ENCODE peak calls at places on chromosomes 12 and 14, in six cellular contexts. One of them, this sample, is unnamed.
A peak's percentile ranks its signal among the peaks of the same experiment; 100 is the strongest.

GRCh38 chr12:55188974-55189556 is 31.8 kb upstream of the OR10A7 start:
- DNase-seq in H9: no peak
- DNase-seq in cardiac muscle cell: peak; percentile 87
- DNase-seq in tibial nerve: no peak
- DNase-seq in fibroblast of lung: peak; percentile 62
- DNase-seq in PC-3: peak; percentile 89
- DNase-seq in this sample: no peak

GRCh38 chr12:50984899-50985298 is 32.6 kb downstream of the HIGD1C start:
- DNase-seq in H9: no peak
- DNase-seq in cardiac muscle cell: peak; percentile 22
- DNase-seq in tibial nerve: no peak
- DNase-seq in fibroblast of lung: peak; percentile 43
- DNase-seq in PC-3: no peak
- DNase-seq in this sample: no peak

GRCh38 chr12:53543539-53543938 is 36.3 kb upstream of the NPFF start:
- DNase-seq in PC-3: peak; percentile 69
- DNase-seq in fibroblast of lung: peak; percentile 68
- DNase-seq in H9: peak; percentile 73
- DNase-seq in cardiac muscle cell: peak; percentile 84
- DNase-seq in tibial nerve: peak; percentile 31
- DNase-seq in this sample: peak; percentile 16

GRCh38 chr14:91299483-91300115 is 55.1 kb upstream of the GPR68 start:
- DNase-seq in cardiac muscle cell: no peak
- DNase-seq in fibroblast of lung: peak; percentile 12
- DNase-seq in PC-3: peak; percentile 53
- DNase-seq in H9: no peak
- DNase-seq in tibial nerve: no peak
- DNase-seq in this sample: no peak

GRCh38 chr12:107775093-107775721 is 703 bp downstream of the ASCL4 start:
- DNase-seq in tibial nerve: no peak
- DNase-seq in PC-3: no peak
- DNase-seq in fibroblast of lung: no peak
- DNase-seq in H9: peak; percentile 91
- DNase-seq in cardiac muscle cell: no peak
- DNase-seq in this sample: no peak

GRCh38 chr12:89299417-89299816 is 52.9 kb downstream of the DUSP6 start:
- DNase-seq in H9: no peak
- DNase-seq in cardiac muscle cell: no peak
- DNase-seq in tibial nerve: no peak
- DNase-seq in fibroblast of lung: no peak
- DNase-seq in PC-3: no peak
- DNase-seq in this sample: no peak

GRCh38 chr12:16424531-16424930 is 77.1 kb downstream of the MGST1 start:
- DNase-seq in PC-3: no peak
- DNase-seq in tibial nerve: no peak
- DNase-seq in cardiac muscle cell: no peak
- DNase-seq in fibroblast of lung: no peak
- DNase-seq in H9: no peak
- DNase-seq in this sample: no peak

GRCh38 chr12:19239616-19240234 is 110.2 kb downstream of the PLEKHA5 start:
- DNase-seq in fibroblast of lung: peak; percentile 83
- DNase-seq in cardiac muscle cell: peak; percentile 74
- DNase-seq in PC-3: peak; percentile 3
- DNase-seq in H9: no peak
- DNase-seq in tibial nerve: no peak
- DNase-seq in this sample: no peak

GRCh38 chr12:6213969-6214368 is 13.8 kb downstream of the CD9 start:
- DNase-seq in tibial nerve: no peak
- DNase-seq in PC-3: peak; percentile 30
- DNase-seq in cardiac muscle cell: no peak
- DNase-seq in fibroblast of lung: no peak
- DNase-seq in H9: no peak
- DNase-seq in this sample: no peak

GRCh38 chr12:79426121-79426520 is 264.6 kb downstream of the PAWR start:
- DNase-seq in tibial nerve: no peak
- DNase-seq in H9: no peak
- DNase-seq in fibroblast of lung: peak; percentile 62
- DNase-seq in PC-3: no peak
- DNase-seq in cardiac muscle cell: no peak
- DNase-seq in this sample: no peak

GRCh38 chr12:88743946-88744685 is 163.8 kb upstream of the KITLG start:
- DNase-seq in tibial nerve: no peak
- DNase-seq in fibroblast of lung: no peak
- DNase-seq in cardiac muscle cell: peak; percentile 5
- DNase-seq in PC-3: no peak
- DNase-seq in H9: no peak
- DNase-seq in this sample: no peak

GRCh38 chr14:85317491-85318021 is 212.4 kb upstream of the FLRT2 start:
- DNase-seq in H9: no peak
- DNase-seq in cardiac muscle cell: no peak
- DNase-seq in fibroblast of lung: peak; percentile 70
- DNase-seq in PC-3: peak; percentile 6
- DNase-seq in tibial nerve: no peak
- DNase-seq in this sample: no peak

GRCh38 chr12:131619106-131619642 is 91.7 kb upstream of the SFSWAP start:
- DNase-seq in tibial nerve: no peak
- DNase-seq in cardiac muscle cell: no peak
- DNase-seq in fibroblast of lung: no peak
- DNase-seq in H9: no peak
- DNase-seq in PC-3: no peak
- DNase-seq in this sample: no peak

GRCh38 chr12:113081785-113082296 is 25.3 kb downstream of the DTX1 start:
- DNase-seq in tibial nerve: no peak
- DNase-seq in H9: no peak
- DNase-seq in fibroblast of lung: no peak
- DNase-seq in cardiac muscle cell: no peak
- DNase-seq in PC-3: no peak
- DNase-seq in this sample: no peak

GRCh38 chr14:93712838-93713724 is 75.2 kb downstream of the PRIMA1 start:
- DNase-seq in H9: no peak
- DNase-seq in tibial nerve: no peak
- DNase-seq in PC-3: peak; percentile 30
- DNase-seq in cardiac muscle cell: no peak
- DNase-seq in fibroblast of lung: no peak
- DNase-seq in this sample: no peak

GRCh38 chr14:30974628-30975027 is 50.8 kb upstream of the AP4S1 start:
- DNase-seq in H9: no peak
- DNase-seq in tibial nerve: no peak
- DNase-seq in cardiac muscle cell: peak; percentile 16
- DNase-seq in PC-3: peak; percentile 47
- DNase-seq in fibroblast of lung: peak; percentile 38
- DNase-seq in this sample: no peak

GRCh38 chr12:113467514-113468364 is 3.9 kb downstream of the LHX5 start:
- DNase-seq in fibroblast of lung: no peak
- DNase-seq in tibial nerve: no peak
- DNase-seq in H9: peak; percentile 59
- DNase-seq in PC-3: peak; percentile 37
- DNase-seq in cardiac muscle cell: no peak
- DNase-seq in this sample: no peak

GRCh38 chr12:119686355-119686754 is 18.4 kb downstream of the PRKAB1 start:
- DNase-seq in cardiac muscle cell: no peak
- DNase-seq in fibroblast of lung: no peak
- DNase-seq in tibial nerve: no peak
- DNase-seq in PC-3: no peak
- DNase-seq in H9: no peak
- DNase-seq in this sample: no peak

GRCh38 chr12:6116481-6117021 is 7.9 kb downstream of the VWF start:
- DNase-seq in H9: no peak
- DNase-seq in fibroblast of lung: peak; percentile 94
- DNase-seq in cardiac muscle cell: peak; percentile 73
- DNase-seq in tibial nerve: no peak
- DNase-seq in PC-3: peak; percentile 44
- DNase-seq in this sample: no peak

GRCh38 chr12:125032466-125033152 is 32.6 kb upstream of the AACS start:
- DNase-seq in tibial nerve: no peak
- DNase-seq in H9: no peak
- DNase-seq in cardiac muscle cell: no peak
- DNase-seq in PC-3: no peak
- DNase-seq in fibroblast of lung: no peak
- DNase-seq in this sample: no peak

GRCh38 chr14:83707056-83707455 is 1822.9 kb upstream of the FLRT2 start:
- DNase-seq in fibroblast of lung: no peak
- DNase-seq in H9: no peak
- DNase-seq in tibial nerve: no peak
- DNase-seq in cardiac muscle cell: no peak
- DNase-seq in PC-3: peak; percentile 20
- DNase-seq in this sample: no peak

GRCh38 chr14:24145700-24146621 is at the start of gene PSME2:
- DNase-seq in PC-3: no peak
- DNase-seq in tibial nerve: no peak
- DNase-seq in fibroblast of lung: peak; percentile 75
- DNase-seq in cardiac muscle cell: peak; percentile 6
- DNase-seq in H9: no peak
- DNase-seq in this sample: no peak

GRCh38 chr12:5921966-5922365 is 23.1 kb downstream of the ANO2 start:
- DNase-seq in H9: no peak
- DNase-seq in fibroblast of lung: no peak
- DNase-seq in PC-3: no peak
- DNase-seq in cardiac muscle cell: no peak
- DNase-seq in tibial nerve: no peak
- DNase-seq in this sample: no peak

GRCh38 chr12:124835652-124836410 is 27.8 kb downstream of the SCARB1 start:
- DNase-seq in cardiac muscle cell: no peak
- DNase-seq in H9: no peak
- DNase-seq in fibroblast of lung: no peak
- DNase-seq in tibial nerve: no peak
- DNase-seq in PC-3: peak; percentile 58
- DNase-seq in this sample: no peak

GRCh38 chr14:95645016-95645996 is 40.9 kb upstream of the TCL1B start:
- DNase-seq in tibial nerve: no peak
- DNase-seq in cardiac muscle cell: no peak
- DNase-seq in PC-3: no peak
- DNase-seq in fibroblast of lung: no peak
- DNase-seq in H9: no peak
- DNase-seq in this sample: no peak

GRCh38 chr14:20317720-20318119 is 12.0 kb upstream of the TTC5 start:
- DNase-seq in tibial nerve: no peak
- DNase-seq in fibroblast of lung: no peak
- DNase-seq in cardiac muscle cell: no peak
- DNase-seq in H9: no peak
- DNase-seq in PC-3: no peak
- DNase-seq in this sample: no peak

GRCh38 chr14:33515899-33516298 is 435.0 kb downstream of the EGLN3 start:
- DNase-seq in fibroblast of lung: no peak
- DNase-seq in H9: no peak
- DNase-seq in PC-3: no peak
- DNase-seq in tibial nerve: no peak
- DNase-seq in cardiac muscle cell: no peak
- DNase-seq in this sample: no peak

GRCh38 chr14:31530136-31530535 is 31.1 kb upstream of the NUBPL start:
- DNase-seq in PC-3: no peak
- DNase-seq in fibroblast of lung: peak; percentile 10
- DNase-seq in cardiac muscle cell: peak; percentile 15
- DNase-seq in tibial nerve: no peak
- DNase-seq in H9: no peak
- DNase-seq in this sample: no peak

GRCh38 chr12:12919666-12920435 is 28.5 kb downstream of the GPRC5A start:
- DNase-seq in PC-3: no peak
- DNase-seq in H9: no peak
- DNase-seq in cardiac muscle cell: no peak
- DNase-seq in tibial nerve: no peak
- DNase-seq in fibroblast of lung: no peak
- DNase-seq in this sample: no peak

GRCh38 chr14:29521526-29522137 is 406.0 kb downstream of the PRKD1 start:
- DNase-seq in tibial nerve: no peak
- DNase-seq in cardiac muscle cell: peak; percentile 18
- DNase-seq in fibroblast of lung: peak; percentile 2
- DNase-seq in PC-3: peak; percentile 51
- DNase-seq in H9: peak; percentile 46
- DNase-seq in this sample: no peak

GRCh38 chr14:105894125-105894977 is 368.0 kb downstream of the TMEM121 start:
- DNase-seq in H9: no peak
- DNase-seq in tibial nerve: peak; percentile 2
- DNase-seq in cardiac muscle cell: no peak
- DNase-seq in fibroblast of lung: no peak
- DNase-seq in PC-3: no peak
- DNase-seq in this sample: peak; percentile 5
- H3K9me3 ChIP-seq in H9: peaks cover 80% of the 10 kb centered on the region
- H3K9me3 ChIP-seq in tibial nerve: no peaks in the 10 kb centered on the region
- H3K9me3 ChIP-seq in cardiac muscle cell: no peaks in the 10 kb centered on the region
- H3K9me3 ChIP-seq in fibroblast of lung: no peaks in the 10 kb centered on the region
- H3K9me3 ChIP-seq in PC-3: no peaks in the 10 kb centered on the region
- H3K9me3 ChIP-seq in this sample: no peaks in the 10 kb centered on the region

DNA sequence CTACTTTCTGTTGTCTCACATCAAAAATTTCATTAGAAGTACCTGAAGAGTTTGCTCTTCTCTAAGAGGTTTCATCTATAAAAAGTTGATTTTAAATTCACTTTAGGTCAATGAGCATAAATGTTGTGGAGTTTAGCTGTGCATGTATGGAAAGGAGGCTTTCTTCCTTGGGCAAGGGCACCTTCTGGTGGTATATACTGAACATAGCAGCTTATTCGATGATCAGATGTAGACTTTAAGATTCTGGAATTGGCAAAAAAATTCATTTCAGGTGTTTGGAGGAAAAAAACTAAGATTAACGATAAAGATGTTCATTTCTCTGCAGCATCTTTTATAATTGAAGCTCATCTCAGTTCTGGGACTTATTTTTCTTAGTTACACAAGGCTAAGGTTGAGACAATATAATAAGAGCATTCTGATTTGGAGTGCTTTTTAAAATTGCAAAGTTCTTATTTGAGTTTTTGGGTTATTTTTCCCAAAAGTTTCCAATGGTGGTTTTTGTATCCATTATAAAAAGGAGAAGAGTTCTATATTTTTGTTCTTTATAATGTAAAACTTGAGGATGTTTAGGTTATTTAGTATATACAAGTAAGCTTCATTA is 46.8 kb downstream of the TMEM117 start:
- DNase-seq in fibroblast of lung: peak; percentile 50
- DNase-seq in cardiac muscle cell: peak; percentile 77
- DNase-seq in tibial nerve: no peak
- DNase-seq in H9: no peak
- DNase-seq in PC-3: peak; percentile 75
- DNase-seq in this sample: no peak
- H3K9me3 ChIP-seq in fibroblast of lung: no peaks in the 10 kb centered on the region
- H3K9me3 ChIP-seq in cardiac muscle cell: no peaks in the 10 kb centered on the region
- H3K9me3 ChIP-seq in tibial nerve: no peaks in the 10 kb centered on the region
- H3K9me3 ChIP-seq in H9: no peaks in the 10 kb centered on the region
- H3K9me3 ChIP-seq in PC-3: no peaks in the 10 kb centered on the region
- H3K9me3 ChIP-seq in this sample: no peaks in the 10 kb centered on the region

DNA sequence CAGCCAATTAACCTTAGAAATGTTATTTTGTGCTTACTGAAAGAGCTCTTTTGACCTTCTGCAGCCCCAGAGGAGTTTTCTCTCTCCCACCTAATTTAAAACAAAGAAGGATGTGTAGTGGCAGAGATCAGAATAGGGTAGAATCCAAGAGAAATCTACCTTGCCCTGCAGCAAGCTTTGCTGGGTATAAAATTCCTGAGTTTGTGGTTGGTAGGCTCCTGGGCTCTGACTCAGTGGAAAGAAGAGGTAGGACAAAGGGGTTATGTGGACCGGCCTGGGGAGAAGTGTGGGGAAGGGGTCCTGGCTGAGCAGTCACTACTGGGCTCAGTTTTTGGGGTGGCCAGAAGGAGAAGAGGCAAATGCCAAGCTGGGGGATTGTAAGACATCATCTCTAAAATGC is 46.8 kb downstream of the IRF2BPL start:
- DNase-seq in cardiac muscle cell: no peak
- DNase-seq in PC-3: no peak
- DNase-seq in fibroblast of lung: no peak
- DNase-seq in tibial nerve: no peak
- DNase-seq in H9: no peak
- DNase-seq in this sample: no peak
- H3K9me3 ChIP-seq in cardiac muscle cell: no peaks in the 10 kb centered on the region
- H3K9me3 ChIP-seq in PC-3: no peaks in the 10 kb centered on the region
- H3K9me3 ChIP-seq in fibroblast of lung: no peaks in the 10 kb centered on the region
- H3K9me3 ChIP-seq in tibial nerve: no peaks in the 10 kb centered on the region
- H3K9me3 ChIP-seq in H9: no peaks in the 10 kb centered on the region
- H3K9me3 ChIP-seq in this sample: no peaks in the 10 kb centered on the region

GRCh38 chr14:104138098-104138890 is at the start of gene KIF26A:
- DNase-seq in tibial nerve: no peak
- DNase-seq in cardiac muscle cell: no peak
- DNase-seq in PC-3: peak; percentile 25
- DNase-seq in H9: peak; percentile 79
- DNase-seq in fibroblast of lung: no peak
- DNase-seq in this sample: no peak
- H3K9me3 ChIP-seq in tibial nerve: no peaks in the 10 kb centered on the region
- H3K9me3 ChIP-seq in cardiac muscle cell: no peaks in the 10 kb centered on the region
- H3K9me3 ChIP-seq in PC-3: no peaks in the 10 kb centered on the region
- H3K9me3 ChIP-seq in H9: no peaks in the 10 kb centered on the region
- H3K9me3 ChIP-seq in fibroblast of lung: no peaks in the 10 kb centered on the region
- H3K9me3 ChIP-seq in this sample: no peaks in the 10 kb centered on the region

This sample was measured in T-helper 17 cell.